ENCODE peak calls at places on chromosomes 5 and 9, in five cellular contexts. T, J, D, M and U are unnamed samples.

GRCh38 chr5:120073722-120074121 is 390.4 kb upstream of the PRR16 start:
- DNase-seq in T (no peak), J (no peak), M (no peak), D (no peak), U (peak; percentile 68)

GRCh38 chr9:75086443-75087278 is 1.3 kb downstream of the NMRK1 start:
- DNase-seq in T (no peak), M (peak; percentile 67), D (no peak), J (no peak), U (peak; percentile 67)

GRCh38 chr5:120808135-120808534 is 344.0 kb downstream of the PRR16 start:
- DNase-seq in J (no peak), D (no peak), T (no peak), M (no peak), U (no peak)

GRCh38 chr5:86070719-86071118 is 547.0 kb upstream of the COX7C start:
- DNase-seq in J (no peak), D (no peak), M (no peak), T (no peak), U (peak; percentile 8)

GRCh38 chr9:4180907-4181605 is 118.8 kb downstream of the GLIS3 start:
- DNase-seq in T (no peak), M (no peak), J (no peak), D (no peak), U (no peak)

GRCh38 chr5:14264605-14265316 is 121.6 kb downstream of the TRIO start:
- DNase-seq in M (peak; percentile 96), J (peak; percentile 84), D (peak; percentile 92), T (peak; percentile 97), U (peak; percentile 91)

GRCh38 chr5:112109331-112109993 is 309.6 kb downstream of the EPB41L4A start:
- DNase-seq in T (peak; percentile 56), J (no peak), D (peak; percentile 9), M (no peak), U (no peak)

GRCh38 chr5:132484386-132484715 is 6.2 kb downstream of the IRF1 start:
- DNase-seq in M (no peak), J (no peak), D (no peak), T (no peak), U (no peak)

GRCh38 chr5:91645347-91645746 is 262.2 kb upstream of the ARRDC3 start:
- DNase-seq in J (no peak), T (no peak), D (no peak), M (no peak), U (no peak)

GRCh38 chr5:151022511-151023018 is 2.2 kb downstream of the GPX3 start:
- DNase-seq in J (peak; percentile 67), T (peak; percentile 92), M (no peak), D (peak; percentile 75), U (no peak)

GRCh38 chr5:150106669-150107068 is 20.3 kb upstream of the CSF1R start:
- DNase-seq in J (no peak), M (no peak), D (no peak), T (no peak), U (peak; percentile 39)

GRCh38 chr9:91710148-91710547 is 239.9 kb downstream of the ROR2 start:
- DNase-seq in D (no peak), M (no peak), J (no peak), T (no peak), U (no peak)

GRCh38 chr9:123322771-123323481 is 33.1 kb upstream of the CRB2 start:
- DNase-seq in M (no peak), J (no peak), T (no peak), D (no peak), U (no peak)

GRCh38 chr9:129751841-129752801 is 721 bp downstream of the PTGES start:
- DNase-seq in T (peak; percentile 98), J (no peak), M (no peak), D (no peak), U (peak; percentile 94)

GRCh38 chr5:143024227-143024920 is 254.2 kb downstream of the ARHGAP26 start:
- DNase-seq in M (no peak), J (no peak), D (no peak), T (no peak), U (peak; percentile 75)